ENCODE peak calls at places on chromosomes 3 and 15, in five cellular contexts. C, O, F, Y and U are unnamed samples.

GRCh38 chr15:68930268-68931022 is at the start of gene SPESP1:
- DNase-seq in C (peak; percentile 56), O (no peak), F (no peak), Y (peak; percentile 47), U (no peak)

GRCh38 chr3:104385421-104385820 is 981.3 kb upstream of the ALCAM start:
- DNase-seq in C (no peak), O (no peak), F (no peak), Y (no peak), U (no peak)

GRCh38 chr3:69016901-69017300 is 3.4 kb upstream of the EOGT start:
- DNase-seq in C (no peak), O (no peak), F (no peak), Y (no peak), U (no peak)

GRCh38 chr3:64627471-64628321 is 60.1 kb downstream of the ADAMTS9 start:
- DNase-seq in C (peak; percentile 20), O (no peak), F (no peak), Y (no peak), U (no peak)

GRCh38 chr3:38586546-38587520 is 62.7 kb downstream of the SCN5A start:
- DNase-seq in C (no peak), O (no peak), F (no peak), Y (no peak), U (no peak)

GRCh38 chr3:168121175-168121853 is 25.6 kb upstream of the GOLIM4 start:
- DNase-seq in C (no peak), O (no peak), F (no peak), Y (no peak), U (no peak)

GRCh38 chr3:65922441-65922840 is 116.3 kb downstream of the MAGI1 start:
- DNase-seq in C (peak; percentile 19), O (no peak), F (no peak), Y (no peak), U (no peak)

GRCh38 chr15:40825661-40826088 is 2.8 kb downstream of the PPP1R14D start:
- DNase-seq in C (no peak), O (no peak), F (no peak), Y (no peak), U (no peak)

GRCh38 chr3:26621891-26622633 is 510 bp upstream of the LRRC3B start:
- DNase-seq in C (no peak), O (no peak), F (no peak), Y (no peak), U (no peak)

GRCh38 chr3:112004187-112004586 is 5.5 kb downstream of the TAGLN3 start:
- DNase-seq in C (no peak), O (no peak), F (no peak), Y (no peak), U (no peak)

GRCh38 chr15:77415450-77416448 is 4.2 kb downstream of the PEAK1 start:
- DNase-seq in C (peak; percentile 84), O (no peak), F (no peak), Y (no peak), U (no peak)